ENCODE peak calls at places on chromosomes 7 and 10, in four cellular contexts. D is HCT116; F is Panc1; O is CD8-positive, alpha-beta T cell. Q is an unnamed sample.

GRCh38 chr10:62733654-62734293 is 70.7 kb upstream of the ADO start:
- DNase-seq in O (no peak), D (no peak), F (no peak), Q (no peak)

GRCh38 chr10:77898323-77899079 is 28.1 kb downstream of the DLG5 start:
- DNase-seq in O (no peak), D (no peak), F (no peak), Q (peak)

GRCh38 chr7:119935418-119936025 is 337.5 kb upstream of the KCND2 start:
- DNase-seq in F (peak), D (peak), O (no peak), Q (no peak)

GRCh38 chr10:1654811-1655356 is 82.4 kb downstream of the ADARB2 start:
- DNase-seq in O (no peak), D (no peak), F (no peak), Q (no peak)

GRCh38 chr7:70846208-70846607 is 285.7 kb upstream of the GALNT17 start:
- DNase-seq in D (no peak), O (no peak), F (no peak), Q (no peak)

GRCh38 chr10:55631071-55631654 is 729.9 kb downstream of the ZWINT start:
- DNase-seq in F (no peak), O (no peak), D (no peak), Q (no peak)

GRCh38 chr7:19538036-19538435 is 170.8 kb downstream of the POLR1F start:
- DNase-seq in O (no peak), D (no peak), F (peak), Q (no peak)

GRCh38 chr7:29319719-29320521 is 125.3 kb downstream of the CHN2 start:
- DNase-seq in D (no peak), O (no peak), F (no peak), Q (no peak)

GRCh38 chr7:66140924-66141323 is 26.3 kb downstream of the CRCP start:
- DNase-seq in F (no peak), D (no peak), O (no peak), Q (peak)

GRCh38 chr10:35639651-35640311 is 2.3 kb downstream of the FZD8 start:
- DNase-seq in O (no peak), D (no peak), F (no peak), Q (no peak)

GRCh38 chr7:73701357-73701995 is 18.0 kb downstream of the STX1A start:
- DNase-seq in F (peak), D (peak), O (peak), Q (no peak)

GRCh38 chr7:116525298-116525912 is 569 bp downstream of the CAV1 start:
- DNase-seq in O (peak), D (no peak), F (no peak), Q (no peak)

GRCh38 chr10:49050338-49050737 is 65.0 kb downstream of the VSTM4 start:
- DNase-seq in O (no peak), F (no peak), D (no peak), Q (no peak)

GRCh38 chr7:46226860-46227259 is 305.8 kb upstream of the IGFBP3 start:
- DNase-seq in D (no peak), F (no peak), O (no peak), Q (no peak)

GRCh38 chr10:35542303-35542702 is 62.8 kb upstream of the GJD4 start:
- DNase-seq in D (no peak), F (no peak), O (no peak), Q (no peak)

GRCh38 chr7:24476227-24476626 is 97.0 kb upstream of the PALS2 start:
- DNase-seq in O (no peak), D (no peak), F (no peak), Q (no peak)

GRCh38 chr10:130557181-130557580 is 421.0 kb downstream of the GLRX3 start:
- DNase-seq in F (no peak), O (no peak), D (no peak), Q (no peak)

GRCh38 chr7:94394399-94395140 is at the start of gene COL1A2:
- DNase-seq in F (no peak), D (no peak), O (peak), Q (no peak)

GRCh38 chr10:93468532-93469213 is 13.5 kb downstream of the MYOF start:
- DNase-seq in D (peak), F (peak), O (no peak), Q (no peak)

GRCh38 chr10:57664815-57665214 is 602.9 kb downstream of the IPMK start:
- DNase-seq in F (no peak), D (no peak), O (no peak), Q (no peak)

GRCh38 chr7:76343294-76343930 is 15.4 kb downstream of the YWHAG start:
- DNase-seq in O (no peak), D (no peak), F (no peak), Q (no peak)

DNA sequence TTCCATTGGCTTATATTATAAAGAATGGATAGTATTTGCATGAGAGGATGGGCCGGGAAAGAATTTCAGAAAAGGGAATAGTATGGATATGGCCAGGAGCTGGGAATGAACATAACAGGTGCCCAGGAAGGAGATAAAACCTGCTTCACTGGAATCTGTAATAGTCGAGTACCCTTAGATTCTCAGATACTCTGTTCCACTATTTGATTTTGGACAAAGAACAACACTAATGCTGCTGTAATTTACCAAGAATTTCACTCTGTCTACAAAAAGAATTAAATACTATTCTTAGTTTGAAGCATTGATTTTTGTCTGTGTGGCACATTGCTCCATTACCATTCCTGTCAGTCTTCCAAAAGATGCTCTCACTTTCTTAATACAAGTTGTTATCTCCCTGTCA is 718.2 kb upstream of the LRRN3 start:
- DNase-seq in O (no peak), D (no peak), F (no peak), Q (no peak)
- H3K27ac ChIP-seq in O (no peak), D (no peak), F (no peak), Q (no peak)

DNA sequence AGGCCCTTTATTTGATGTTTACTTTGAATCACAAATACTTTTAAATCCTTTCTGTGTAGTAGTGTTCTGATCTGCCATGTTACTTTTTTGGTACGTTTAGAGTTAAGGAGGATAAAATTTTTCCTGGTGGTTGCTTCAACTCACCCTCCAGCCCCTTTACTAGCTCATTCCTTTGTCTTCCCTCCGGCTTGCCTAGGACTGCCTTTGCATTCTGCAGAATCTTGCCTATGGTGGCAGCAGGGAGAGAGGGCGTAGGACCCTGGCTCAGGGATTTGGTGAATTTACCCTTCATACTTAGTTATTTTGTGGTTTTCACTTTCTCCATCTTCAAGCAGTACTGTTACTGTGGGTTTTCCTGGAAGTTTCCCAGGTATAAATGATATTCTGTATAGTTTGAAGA is 833.5 kb downstream of the XPNPEP1 start:
- DNase-seq in O (no peak), F (no peak), D (no peak), Q (no peak)
- H3K27ac ChIP-seq in O (no peak), F (no peak), D (no peak), Q (no peak)

GRCh38 chr7:90755041-90755440 is 158.9 kb downstream of the CDK14 start:
- DNase-seq in F (no peak), D (no peak), O (no peak), Q (no peak)
- H3K27ac ChIP-seq in F (no peak), D (no peak), O (no peak), Q (no peak)

GRCh38 chr10:13779748-13780147 is 193.0 kb downstream of the PRPF18 start:
- DNase-seq in D (no peak), F (no peak), O (no peak), Q (no peak)

GRCh38 chr10:13774303-13774893 is 187.6 kb downstream of the PRPF18 start:
- DNase-seq in F (no peak), O (no peak), D (no peak), Q (no peak)

GRCh38 chr10:13775786-13776780 is 189.3 kb downstream of the PRPF18 start:
- DNase-seq in O (no peak), D (no peak), F (no peak), Q (no peak)

GRCh38 chr10:13773496-13774170 is 186.9 kb downstream of the PRPF18 start:
- DNase-seq in D (no peak), F (no peak), O (no peak), Q (no peak)

GRCh38 chr10:13776861-13777301 is 190.1 kb downstream of the PRPF18 start:
- DNase-seq in D (no peak), O (no peak), F (no peak), Q (no peak)
- H3K27ac ChIP-seq in D (no peak), O (no peak), F (no peak), Q (peak)

GRCh38 chr10:125061557-125062243 is 98.7 kb downstream of the CTBP2 start:
- DNase-seq in F (no peak), D (no peak), O (no peak), Q (no peak)
- H3K27ac ChIP-seq in F (no peak), D (no peak), O (no peak), Q (peak)

DNA sequence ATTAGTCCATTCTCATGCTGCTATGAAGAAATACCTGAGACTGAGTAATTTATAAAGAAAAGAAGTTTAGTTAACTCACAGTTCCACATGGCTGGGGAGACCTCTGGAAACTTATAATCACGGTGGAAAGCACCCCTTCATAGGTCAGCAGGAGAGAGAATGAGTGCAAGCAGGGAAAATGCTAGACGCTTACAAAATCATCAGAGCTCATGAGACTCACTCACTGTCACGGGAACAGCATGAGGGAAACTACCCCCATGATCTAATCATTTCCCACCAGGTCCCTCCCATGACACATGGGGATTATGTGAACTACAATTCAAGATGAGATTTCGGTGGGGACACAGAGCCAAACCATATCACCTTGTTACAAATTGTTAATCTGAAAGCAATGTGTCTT is 15.8 kb downstream of the TAS2R39 start:
- DNase-seq in D (no peak), F (no peak), O (no peak), Q (no peak)
- H3K27ac ChIP-seq in D (no peak), F (no peak), O (no peak), Q (no peak)

GRCh38 chr10:71292624-71293445 is 26.2 kb upstream of the SLC29A3 start:
- DNase-seq in D (no peak), O (no peak), F (no peak), Q (no peak)

GRCh38 chr10:71289421-71290130 is 29.5 kb upstream of the SLC29A3 start:
- DNase-seq in O (no peak), F (no peak), D (no peak), Q (no peak)

GRCh38 chr10:71291501-71291900 is 27.6 kb upstream of the SLC29A3 start:
- DNase-seq in O (no peak), F (no peak), D (no peak), Q (no peak)

GRCh38 chr10:71290331-71290730 is 28.7 kb upstream of the SLC29A3 start:
- DNase-seq in O (no peak), D (no peak), F (no peak), Q (no peak)

GRCh38 chr10:71290806-71291205 is 28.3 kb upstream of the SLC29A3 start:
- DNase-seq in D (no peak), O (no peak), F (no peak), Q (no peak)
- H3K27ac ChIP-seq in D (no peak), O (no peak), F (no peak), Q (no peak)

GRCh38 chr7:90621892-90622182 is 25.7 kb downstream of the CDK14 start:
- DNase-seq in F (no peak), D (no peak), O (no peak), Q (no peak)

GRCh38 chr7:90624128-90624980 is 28.2 kb downstream of the CDK14 start:
- DNase-seq in O (no peak), D (no peak), F (no peak), Q (no peak)

GRCh38 chr7:90625051-90625450 is 28.9 kb downstream of the CDK14 start:
- DNase-seq in O (no peak), F (no peak), D (no peak), Q (no peak)

GRCh38 chr7:90621130-90621891 is 25.2 kb downstream of the CDK14 start:
- DNase-seq in D (no peak), O (no peak), F (no peak), Q (no peak)

GRCh38 chr7:90622670-90623069 is 26.5 kb downstream of the CDK14 start:
- DNase-seq in O (no peak), F (no peak), D (no peak), Q (no peak)
- H3K27ac ChIP-seq in O (no peak), F (no peak), D (no peak), Q (no peak)

GRCh38 chr10:21517134-21517982 is 8.1 kb downstream of the SKIDA1 start:
- DNase-seq in F (no peak), D (no peak), O (no peak), Q (no peak)
- H3K27ac ChIP-seq in F (peak), D (peak), O (no peak), Q (no peak)

Q was measured in epithelial cell of prostate.